ENCODE peak calls at places on chromosomes 1 and 21, in six cellular contexts. N, C, S, E, B and P are unnamed samples.

GRCh38 chr1:171718216-171718615 is 23.6 kb downstream of the VAMP4 start:
- DNase-seq in N (no peak), C (no peak), E (no peak), B (no peak), S (no peak), P (no peak)

GRCh38 chr1:167563579-167564246 is 10.2 kb upstream of the CREG1 start:
- DNase-seq in N (no peak), B (no peak), E (no peak), C (peak; percentile 70), S (no peak), P (no peak)

GRCh38 chr1:150999051-150999674 is 7.5 kb downstream of the MINDY1 start:
- DNase-seq in S (no peak), C (peak; percentile 67), N (no peak), E (peak; percentile 46), B (no peak), P (no peak)

GRCh38 chr1:196464545-196464944 is 143.7 kb downstream of the KCNT2 start:
- DNase-seq in E (peak; percentile 55), B (no peak), C (no peak), S (no peak), N (no peak), P (no peak)

GRCh38 chr1:218025454-218025853 is 259.6 kb upstream of the RRP15 start:
- DNase-seq in E (no peak), N (no peak), C (no peak), B (no peak), S (no peak), P (no peak)

GRCh38 chr1:26784023-26784871 is 3.5 kb upstream of the PIGV start:
- DNase-seq in B (no peak), N (peak; percentile 49), C (peak; percentile 97), E (peak; percentile 60), S (peak; percentile 99), P (peak; percentile 67)

GRCh38 chr1:35269190-35269988 is 880 bp downstream of the ZMYM4 start:
- DNase-seq in C (no peak), B (no peak), S (no peak), E (peak; percentile 39), N (no peak), P (peak; percentile 42)

GRCh38 chr1:157084720-157085119 is 14.9 kb downstream of the ETV3L start:
- DNase-seq in N (no peak), B (no peak), S (no peak), C (no peak), E (no peak), P (no peak)

GRCh38 chr21:42973991-42974831 is at the start of gene PKNOX1:
- DNase-seq in S (peak; percentile 94), B (peak; percentile 87), N (peak; percentile 98), E (peak; percentile 98), C (peak; percentile 98), P (peak; percentile 98)
- TF ChIP-seq POLR2A in S (no peak), B (peak; percentile 66), N (peak; percentile 8), E (no peak), C (no peak), P (peak; percentile 54)

DNA sequence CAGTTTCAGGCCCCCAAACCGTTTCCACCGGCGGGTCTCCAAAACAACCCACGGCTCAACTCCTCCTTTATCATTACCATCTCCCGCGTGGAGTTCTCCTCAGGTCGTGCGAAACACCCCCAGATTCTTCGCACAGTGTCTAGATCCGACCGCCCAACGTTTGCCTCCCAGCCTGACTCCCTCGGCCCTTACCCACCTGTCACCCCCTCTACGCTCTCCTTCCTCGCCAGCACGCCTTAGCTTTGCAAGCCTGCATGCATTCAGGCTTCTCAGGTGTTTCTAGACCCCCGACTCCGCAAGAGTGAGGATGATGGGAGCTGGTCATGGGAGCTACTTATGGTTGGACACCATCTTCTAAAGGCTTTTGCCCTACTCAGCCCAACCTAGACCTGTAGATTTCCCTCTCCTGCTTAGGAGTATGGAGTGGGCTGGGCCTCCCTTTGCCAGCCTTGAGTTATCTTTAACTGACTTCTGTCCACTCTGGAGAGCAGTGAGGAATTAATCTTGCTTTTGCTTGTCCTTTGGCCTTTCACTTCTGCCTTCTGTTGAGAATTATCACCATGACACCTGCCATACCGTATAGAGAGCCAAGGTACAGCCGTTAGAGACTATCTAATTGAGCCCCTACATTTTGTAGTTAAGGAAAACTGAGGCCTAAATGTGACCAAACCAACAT is 870 bp downstream of the ATP5IF1 start:
- DNase-seq in S (no peak), E (no peak), B (no peak), N (no peak), C (peak; percentile 54), P (no peak)
- TF ChIP-seq MYC in S (no peak), E (no peak), B (no peak), N (no peak), C (no peak), P (no peak)

DNA sequence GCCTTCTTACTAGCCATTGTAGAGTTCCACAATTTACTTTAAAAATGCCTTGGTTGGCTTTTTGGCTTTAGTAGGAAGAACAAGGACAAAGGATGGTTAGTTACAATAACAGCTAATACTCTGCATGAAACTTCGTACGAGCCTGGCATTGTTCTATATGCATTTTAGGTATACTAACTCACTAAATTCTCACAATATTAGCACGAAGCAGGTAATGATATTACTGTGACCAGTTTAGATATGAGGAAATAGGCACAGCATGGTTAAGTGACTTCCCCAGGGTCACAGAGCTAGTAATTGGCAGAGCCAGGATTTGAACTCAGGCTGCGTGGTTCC is 50.5 kb upstream of the CYP2J2 start:
- DNase-seq in E (no peak), C (no peak), S (no peak), N (no peak), B (no peak), P (no peak)
- TF ChIP-seq CTCF in E (no peak), C (no peak), S (no peak), N (no peak), B (no peak), P (no peak)

GRCh38 chr1:161009602-161010211 is 11.2 kb downstream of the F11R start:
- DNase-seq in N (no peak), B (no peak), S (no peak), E (no peak), C (peak; percentile 60), P (no peak)

GRCh38 chr1:161017756-161018630 is 3.0 kb downstream of the F11R start:
- DNase-seq in N (no peak), C (no peak), E (no peak), B (no peak), S (no peak), P (peak; percentile 26)

GRCh38 chr1:161012420-161012819 is 8.5 kb downstream of the F11R start:
- DNase-seq in E (no peak), B (no peak), S (no peak), N (no peak), C (no peak), P (no peak)

GRCh38 chr1:161013104-161013590 is 7.8 kb downstream of the F11R start:
- DNase-seq in C (peak; percentile 7), E (no peak), N (no peak), S (no peak), B (no peak), P (peak; percentile 79)

GRCh38 chr1:161013591-161014513 is 7.1 kb downstream of the F11R start:
- DNase-seq in S (peak; percentile 99), N (peak; percentile 91), C (peak; percentile 71), E (peak; percentile 99), B (peak; percentile 74), P (peak; percentile 98)
- TF ChIP-seq POLR2A in S (peak; percentile 27), N (peak; percentile 48), C (peak; percentile 73), E (peak; percentile 70), B (peak; percentile 74), P (no peak)

DNA sequence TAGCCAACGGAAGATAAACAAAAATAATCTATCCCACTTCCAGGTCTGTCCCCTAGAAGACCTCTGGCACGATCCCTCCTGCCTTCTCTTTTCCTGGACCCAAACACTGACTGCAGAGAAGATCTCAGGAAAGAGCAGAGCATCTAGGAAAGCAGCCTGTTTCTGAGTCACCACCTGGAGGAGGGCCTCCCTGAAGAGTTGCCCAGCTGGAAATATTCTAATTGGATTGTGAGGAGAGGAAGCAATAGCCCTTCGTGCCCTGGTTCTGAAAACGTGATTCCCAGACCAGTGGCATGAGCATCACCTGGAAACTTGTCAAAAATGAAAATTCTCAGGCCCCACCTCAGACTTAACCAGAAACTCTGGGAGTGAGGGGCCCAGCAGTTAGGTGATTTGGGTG is 411.1 kb downstream of the SETD4 start:
- DNase-seq in B (no peak), N (no peak), C (no peak), S (no peak), E (peak; percentile 19), P (no peak)
- TF ChIP-seq MYC in B (no peak), N (no peak), C (no peak), S (no peak), E (no peak), P (no peak)

GRCh38 chr1:8374812-8375211 is 56.9 kb downstream of the SLC45A1 start:
- DNase-seq in B (no peak), E (peak; percentile 55), N (peak; percentile 49), C (peak; percentile 60), S (peak; percentile 49), P (peak; percentile 45)
- TF ChIP-seq CTCF in B (peak; percentile 36), E (peak; percentile 28), N (peak; percentile 43), C (peak; percentile 66), S (peak; percentile 55), P (peak; percentile 30)

DNA sequence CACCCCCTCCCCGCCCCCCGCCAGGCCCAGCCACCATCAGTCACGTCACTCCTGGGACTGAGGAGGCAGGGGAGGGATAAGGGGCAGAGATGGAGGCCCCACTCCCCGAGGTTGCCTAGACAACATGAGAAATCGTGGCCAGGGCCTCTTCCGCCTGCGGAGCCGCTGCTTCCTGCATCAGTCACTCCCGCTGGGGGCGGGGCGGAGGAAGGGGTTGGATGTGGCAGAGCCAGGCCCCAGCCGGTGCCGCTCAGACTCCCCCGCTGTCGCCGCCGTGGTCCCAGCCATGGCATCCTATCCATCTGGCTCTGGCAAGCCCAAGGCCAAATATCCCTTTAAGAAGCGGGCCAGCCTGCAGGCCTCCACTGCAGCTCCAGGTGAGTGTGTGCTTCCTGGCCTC is 1.3 kb downstream of the AMPD2 start:
- DNase-seq in B (peak; percentile 66), C (peak; percentile 94), E (peak; percentile 95), N (peak; percentile 87), S (peak; percentile 88), P (peak; percentile 97)
- TF ChIP-seq POLR2A in B (peak; percentile 52), C (no peak), E (no peak), N (no peak), S (no peak), P (peak; percentile 14)

GRCh38 chr1:115089443-115090340 is at the start of gene TSPAN2:
- DNase-seq in S (no peak), N (peak; percentile 54), C (peak; percentile 74), E (peak; percentile 8), B (no peak), P (peak; percentile 42)
- TF ChIP-seq MYC in S (no peak), N (no peak), C (no peak), E (no peak), B (no peak), P (no peak)